ENCODE peak calls at places on chromosomes 12 and 14, in four cellular contexts. M is K562, X is GM12878, E is HepG2. Z is an unnamed sample.

GRCh38 chr14:54427914-54428313 is 13.3 kb downstream of the CNIH1 start:
- DNase-seq in M (no peak), E (no peak), X (no peak), Z (no peak)

GRCh38 chr14:36852853-36853634 is 191.4 kb downstream of the PAX9 start:
- DNase-seq in X (no peak), E (no peak), M (no peak), Z (no peak)

GRCh38 chr12:76014007-76014406 is 17.6 kb downstream of the PHLDA1 start:
- DNase-seq in M (no peak), E (no peak), X (no peak), Z (no peak)

GRCh38 chr12:8080131-8080530 is 1.9 kb upstream of the NECAP1 start:
- DNase-seq in M (peak; percentile 14), X (no peak), E (no peak), Z (no peak)

GRCh38 chr12:111454311-111454710 is 48.6 kb downstream of the SH2B3 start:
- DNase-seq in E (no peak), X (no peak), M (no peak), Z (no peak)

GRCh38 chr14:68042002-68042401 is 222.4 kb downstream of the RAD51B start:
- DNase-seq in X (no peak), E (no peak), M (no peak), Z (no peak)

GRCh38 chr14:38197761-38198345 is 9.9 kb upstream of the SSTR1 start:
- DNase-seq in M (no peak), E (no peak), X (no peak), Z (no peak)

GRCh38 chr12:116123511-116124258 is 153.8 kb downstream of the MED13L start:
- DNase-seq in M (peak; percentile 25), E (no peak), X (no peak), Z (no peak)

GRCh38 chr12:77054856-77055255 is 10.5 kb downstream of the E2F7 start:
- DNase-seq in M (no peak), E (no peak), X (no peak), Z (no peak)

GRCh38 chr12:29921307-29921706 is 137.6 kb upstream of the TMTC1 start:
- DNase-seq in M (no peak), E (peak; percentile 5), X (no peak), Z (no peak)

GRCh38 chr12:124411291-124411878 is 116.5 kb downstream of the RFLNA start:
- DNase-seq in E (no peak), X (no peak), M (no peak), Z (peak; percentile 57)
- TF ChIP-seq ESRRA in E (no peak), X (no peak), M (no peak), Z (no peak)

GRCh38 chr14:99523661-99524050 is 42.4 kb downstream of the CCNK start:
- DNase-seq in X (no peak), M (no peak), E (no peak), Z (no peak)

GRCh38 chr14:99522934-99523660 is 41.9 kb downstream of the CCNK start:
- DNase-seq in M (no peak), E (no peak), X (no peak), Z (no peak)

GRCh38 chr14:99525699-99526080 is 44.5 kb downstream of the CCNK start:
- DNase-seq in X (no peak), E (no peak), M (no peak), Z (no peak)

GRCh38 chr14:99524091-99524661 is 43.0 kb downstream of the CCNK start:
- DNase-seq in E (no peak), M (no peak), X (no peak), Z (no peak)

GRCh38 chr14:99524804-99525698 is 43.8 kb downstream of the CCNK start:
- DNase-seq in X (no peak), M (no peak), E (no peak), Z (peak; percentile 64)
- H3K4me1 ChIP-seq in X (no peaks in the 10 kb centered on the region), M (peaks cover 11% of the 10 kb centered on the region), E (peaks cover 21% of the 10 kb centered on the region), Z (peaks cover 57% of the 10 kb centered on the region)

GRCh38 chr12:52254965-52255751 is 19.3 kb upstream of the KRT86 start:
- DNase-seq in M (no peak), E (no peak), X (no peak), Z (no peak)
- TF ChIP-seq CHD4 in M (no peak), E (no peak), X (no peak), Z (no peak)

GRCh38 chr12:1948883-1949282 is 30.4 kb upstream of the CACNA2D4 start:
- DNase-seq in X (no peak), E (no peak), M (no peak), Z (no peak)
- TF ChIP-seq ESRRA in X (no peak), E (no peak), M (no peak), Z (no peak)